ENCODE peak calls at places on chromosomes 12 and 14, in five cellular contexts. J, P, D, F and B are unnamed samples.

GRCh38 chr14:36805116-36805515 is 143.5 kb downstream of the PAX9 start:
- DNase-seq in J (no peak), F (no peak), D (no peak), P (no peak), B (no peak)

GRCh38 chr12:65602191-65602578 is 222.1 kb upstream of the HMGA2 start:
- DNase-seq in F (no peak), J (no peak), D (no peak), P (no peak), B (no peak)

GRCh38 chr14:74792249-74793039 is 29.3 kb downstream of the YLPM1 start:
- DNase-seq in F (no peak), P (no peak), J (no peak), D (no peak), B (no peak)

GRCh38 chr12:13103391-13104033 is at the start of gene GSG1:
- DNase-seq in F (no peak), D (no peak), J (no peak), P (no peak), B (no peak)

GRCh38 chr14:67934087-67934486 is 114.5 kb downstream of the RAD51B start:
- DNase-seq in F (peak), P (peak), D (peak), J (no peak), B (peak)

GRCh38 chr12:1171657-1172056 is 180.6 kb downstream of the ERC1 start:
- DNase-seq in J (no peak), P (no peak), F (no peak), D (no peak), B (no peak)

GRCh38 chr14:78933948-78934524 is 763.9 kb downstream of the NRXN3 start:
- DNase-seq in D (no peak), P (no peak), J (no peak), F (no peak), B (no peak)

GRCh38 chr12:50828121-50828520 is 14.6 kb upstream of the TMPRSS12 start:
- DNase-seq in J (no peak), D (no peak), F (no peak), P (no peak), B (no peak)

GRCh38 chr14:53011053-53011462 is 60.2 kb upstream of the FERMT2 start:
- DNase-seq in F (peak), P (peak), D (peak), J (peak), B (peak)

GRCh38 chr14:72097173-72097783 is 165.0 kb downstream of the RGS6 start:
- DNase-seq in P (no peak), D (no peak), J (no peak), F (no peak), B (no peak)

GRCh38 chr12:15984963-15985362 is 73.8 kb downstream of the DERA start:
- DNase-seq in F (no peak), D (no peak), J (no peak), P (no peak), B (no peak)

GRCh38 chr12:106601548-106601947 is 18.7 kb downstream of the RFX4 start:
- DNase-seq in D (no peak), P (no peak), F (no peak), J (no peak), B (no peak)

GRCh38 chr12:114384746-114385145 is 21.2 kb downstream of the TBX5 start:
- DNase-seq in D (no peak), F (no peak), J (no peak), P (no peak), B (no peak)

GRCh38 chr14:54673193-54674121 is 106.5 kb downstream of the SAMD4A start:
- DNase-seq in J (no peak), P (no peak), F (no peak), D (no peak), B (no peak)

GRCh38 chr12:56434828-56435227 is 14.4 kb downstream of the TIMELESS start:
- DNase-seq in J (no peak), P (no peak), D (no peak), F (no peak), B (no peak)

GRCh38 chr14:68621400-68622365 is 171.2 kb downstream of the ZFP36L1 start:
- DNase-seq in P (peak), J (no peak), F (no peak), D (no peak), B (no peak)

GRCh38 chr14:88825078-88825458 is 617 bp downstream of the TTC8 start:
- DNase-seq in D (no peak), J (no peak), P (no peak), F (no peak), B (no peak)

GRCh38 chr14:88825503-88825902 is 1.1 kb downstream of the TTC8 start:
- DNase-seq in F (no peak), D (no peak), J (no peak), P (no peak), B (no peak)

GRCh38 chr14:88823968-88824313 is 510 bp upstream of the TTC8 start:
- DNase-seq in D (no peak), F (no peak), P (no peak), J (no peak), B (no peak)

GRCh38 chr14:88821888-88822287 is 2.6 kb upstream of the TTC8 start:
- DNase-seq in J (no peak), F (no peak), D (no peak), P (no peak), B (no peak)

DNA sequence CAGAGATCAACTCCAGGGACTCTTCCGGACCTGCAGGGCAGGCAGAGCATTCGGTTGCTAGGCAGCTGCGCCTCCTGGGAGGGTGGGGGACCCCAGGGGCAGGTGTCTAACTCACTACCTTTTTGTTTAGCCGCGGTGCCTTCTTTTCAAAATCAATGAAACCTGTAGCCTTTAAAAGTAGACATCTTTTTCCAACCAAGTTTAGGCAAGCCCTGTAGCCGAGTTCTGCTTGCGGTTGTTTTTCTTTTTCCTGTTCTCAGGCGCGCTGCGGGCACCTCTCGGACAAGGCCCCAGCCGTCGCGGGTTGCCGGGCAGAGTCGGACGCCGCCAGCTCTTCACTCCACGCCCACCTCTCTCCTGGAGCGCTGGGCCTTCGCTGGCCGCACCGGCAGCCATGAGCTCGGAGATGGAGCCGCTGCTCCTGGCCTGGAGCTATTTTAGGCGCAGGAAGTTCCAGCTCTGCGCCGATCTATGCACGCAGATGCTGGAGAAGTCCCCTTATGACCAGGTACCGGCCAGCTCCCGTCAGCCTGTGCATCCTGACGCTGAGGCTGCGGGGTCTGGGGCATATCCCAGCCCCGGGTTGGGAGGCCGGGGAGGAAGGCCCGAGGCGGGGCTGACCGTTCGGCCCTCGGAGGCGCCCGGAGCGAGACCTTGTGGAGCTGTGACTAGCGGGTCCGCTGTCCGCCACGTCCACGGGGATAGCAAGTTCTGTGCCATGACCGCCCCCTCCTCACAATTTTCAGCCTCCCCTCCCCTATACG is at the start of gene TTC8:
- DNase-seq in J (peak), D (peak), P (peak), F (peak), B (peak)
- TF ChIP-seq POLR2A in J (no peak), D (peak), P (no peak), F (peak), B (peak)

GRCh38 chr12:6667559-6668210 is 4.8 kb upstream of the ING4 start:
- DNase-seq in J (no peak), P (no peak), F (no peak), D (no peak), B (no peak)

GRCh38 chr12:6662602-6662905 is 365 bp downstream of the ING4 start:
- DNase-seq in F (no peak), J (no peak), P (no peak), D (no peak), B (no peak)

GRCh38 chr12:6666211-6666610 is 3.3 kb upstream of the ING4 start:
- DNase-seq in D (no peak), J (no peak), F (no peak), P (no peak), B (no peak)

GRCh38 chr12:6664902-6665301 is 2.0 kb upstream of the ING4 start:
- DNase-seq in P (no peak), D (no peak), F (no peak), J (no peak), B (no peak)

GRCh38 chr12:6662906-6663742 is at the start of gene ING4:
- DNase-seq in D (peak), P (peak), J (peak), F (peak), B (peak)
- TF ChIP-seq POLR2A in D (no peak), P (no peak), J (no peak), F (peak), B (peak)

GRCh38 chr14:69771136-69771535 is 4.2 kb downstream of the SRSF5 start:
- DNase-seq in D (no peak), F (no peak), P (no peak), J (no peak), B (no peak)

GRCh38 chr14:69772082-69773017 is 5.4 kb downstream of the SRSF5 start:
- DNase-seq in D (no peak), F (no peak), J (no peak), P (no peak), B (no peak)

GRCh38 chr14:69775012-69775411 is 8.1 kb downstream of the SRSF5 start:
- DNase-seq in D (no peak), F (no peak), P (no peak), J (no peak), B (no peak)

GRCh38 chr14:69770559-69770958 is 3.6 kb downstream of the SRSF5 start:
- DNase-seq in D (no peak), P (no peak), F (no peak), J (no peak), B (no peak)

DNA sequence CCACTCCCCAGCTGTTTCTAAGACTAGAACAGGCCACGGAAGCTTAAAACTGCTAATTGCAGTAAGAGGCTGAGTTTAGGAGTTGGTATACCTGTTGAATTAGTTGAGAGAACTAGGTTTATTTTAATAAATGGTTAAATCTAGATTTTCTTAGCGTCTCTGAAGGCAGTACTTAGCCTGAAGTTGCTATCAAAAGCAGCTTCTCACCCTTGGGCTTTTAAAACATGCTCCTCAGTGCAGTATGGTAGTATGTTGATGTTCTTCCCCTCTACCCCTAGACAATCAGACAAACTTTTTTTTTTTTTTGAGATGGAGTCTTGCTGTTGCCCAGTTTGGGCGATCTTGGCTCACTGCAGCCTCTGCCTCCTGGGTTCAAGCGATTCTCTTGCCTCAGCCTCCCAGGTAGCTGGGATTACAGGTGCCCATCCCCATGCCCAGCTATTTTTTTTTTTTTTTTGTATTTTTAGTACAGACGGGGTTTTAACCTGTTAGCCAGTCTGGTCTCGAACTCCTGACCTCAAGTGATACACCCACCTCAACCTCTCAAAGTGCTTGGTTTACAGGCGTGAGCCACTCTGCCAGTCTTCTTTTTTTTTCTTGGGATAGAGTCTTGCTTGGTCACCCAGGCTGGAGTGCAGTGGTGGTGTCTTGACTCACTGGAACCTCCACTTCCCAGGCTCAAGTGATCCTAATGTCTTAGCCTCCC is 6.8 kb downstream of the SRSF5 start:
- DNase-seq in F (no peak), D (no peak), P (no peak), J (no peak), B (no peak)
- TF ChIP-seq POLR2A in F (peak), D (peak), P (no peak), J (no peak), B (no peak)

GRCh38 chr12:117685115-117685926 is 283.5 kb downstream of the KSR2 start:
- DNase-seq in F (peak), P (peak), D (peak), J (peak), B (peak)
- TF ChIP-seq POLR2A in F (no peak), P (no peak), D (no peak), J (no peak), B (no peak)